ENCODE peak calls at places on chromosomes 11 and 22, in six cellular contexts. N is AG10803, F is endothelial cell, Y is Peyer's patch, P is IMR-90, S is K562. H is an unnamed sample.

GRCh38 chr11:70637949-70638598 is 239.7 kb downstream of the CTTN start:
- DNase-seq in N (no peak), F (no peak), Y (no peak), P (no peak), S (no peak), H (no peak)

GRCh38 chr11:69834811-69835800 is 15.9 kb upstream of the FGF3 start:
- DNase-seq in N (no peak), F (no peak), Y (no peak), P (no peak), S (no peak), H (no peak)

GRCh38 chr11:9580894-9581293 is 7.4 kb downstream of the WEE1 start:
- DNase-seq in N (no peak), F (no peak), Y (no peak), P (no peak), S (no peak), H (no peak)

GRCh38 chr11:106172389-106172991 is 95.0 kb downstream of the AASDHPPT start:
- DNase-seq in N (no peak), F (no peak), Y (no peak), P (no peak), S (no peak), H (no peak)

GRCh38 chr11:66015936-66016792 is 4.4 kb downstream of the CST6 start:
- DNase-seq in N (no peak), F (no peak), Y (no peak), P (no peak), S (no peak), H (no peak)

GRCh38 chr11:66100272-66101037 is 30.4 kb downstream of the PACS1 start:
- DNase-seq in N (no peak), F (no peak), Y (peak; percentile 93), P (no peak), S (no peak), H (no peak)

GRCh38 chr11:16809901-16810668 is 71.6 kb downstream of the C11orf58 start:
- DNase-seq in N (peak; percentile 58), F (no peak), Y (no peak), P (peak; percentile 33), S (no peak), H (no peak)

GRCh38 chr11:61022311-61023085 is 51.0 kb downstream of the CD6 start:
- DNase-seq in N (no peak), F (no peak), Y (no peak), P (no peak), S (no peak), H (no peak)

GRCh38 chr11:443542-444199 is 1.9 kb upstream of the ANO9 start:
- DNase-seq in N (peak; percentile 41), F (no peak), Y (no peak), P (peak; percentile 12), S (no peak), H (no peak)

GRCh38 chr22:41360126-41360525 is 21.6 kb upstream of the TEF start:
- DNase-seq in N (no peak), F (no peak), Y (no peak), P (no peak), S (no peak), H (peak; percentile 43)

GRCh38 chr22:25172153-25172552 is 27.5 kb upstream of the CRYBB3 start:
- DNase-seq in N (no peak), F (no peak), Y (no peak), P (no peak), S (no peak), H (no peak)
- TF ChIP-seq CTCF in N (no peak), F (no peak), Y (peak; percentile 8), P (no peak), S (peak; percentile 44), H (no peak)

DNA sequence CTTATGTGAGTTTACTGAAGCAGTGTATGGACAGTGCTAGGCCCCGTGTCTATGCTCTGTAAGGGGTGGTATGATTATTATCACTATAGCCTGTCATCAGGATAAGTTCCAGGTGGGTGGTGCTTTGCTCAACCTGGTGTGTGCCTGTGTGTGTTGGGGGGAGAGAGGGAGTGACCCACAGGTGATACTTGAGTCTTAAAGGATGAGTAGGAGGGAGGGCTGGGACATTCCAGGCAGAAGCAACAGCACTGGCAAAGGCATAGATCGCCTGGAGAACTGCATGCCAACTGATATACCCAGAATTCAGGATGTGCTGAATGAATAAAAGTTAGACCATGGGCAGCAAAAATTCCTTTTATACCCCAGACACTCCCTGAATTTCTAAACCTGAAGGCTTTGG is 4.5 kb downstream of the KIAA1671 start:
- DNase-seq in N (no peak), F (no peak), Y (no peak), P (no peak), S (no peak), H (no peak)
- TF ChIP-seq CTCF in N (no peak), F (no peak), Y (no peak), P (no peak), S (no peak), H (no peak)

GRCh38 chr11:125394306-125394705 is 101.8 kb downstream of the FEZ1 start:
- DNase-seq in N (no peak), F (no peak), Y (no peak), P (no peak), S (no peak), H (no peak)

GRCh38 chr11:125397421-125397820 is 98.6 kb downstream of the FEZ1 start:
- DNase-seq in N (no peak), F (no peak), Y (no peak), P (no peak), S (no peak), H (no peak)

GRCh38 chr11:125389339-125390166 is 106.5 kb downstream of the FEZ1 start:
- DNase-seq in N (no peak), F (no peak), Y (no peak), P (no peak), S (no peak), H (no peak)

GRCh38 chr11:125390949-125391348 is 105.1 kb downstream of the FEZ1 start:
- DNase-seq in N (peak; percentile 81), F (no peak), Y (no peak), P (peak; percentile 70), S (no peak), H (no peak)

GRCh38 chr11:125393331-125393730 is 102.7 kb downstream of the FEZ1 start:
- DNase-seq in N (no peak), F (no peak), Y (no peak), P (no peak), S (peak; percentile 25), H (no peak)
- TF ChIP-seq CTCF in N (no peak), F (no peak), Y (no peak), P (no peak), S (peak; percentile 34), H (no peak)

GRCh38 chr22:22109693-22110466 is 127.3 kb upstream of the TOP3B start:
- DNase-seq in N (no peak), F (no peak), Y (no peak), P (no peak), S (peak; percentile 82), H (no peak)
- TF ChIP-seq CTCF in N (no peak), F (peak; percentile 24), Y (no peak), P (no peak), S (no peak), H (no peak)

GRCh38 chr22:50326959-50327710 is at the start of gene DENND6B:
- DNase-seq in N (peak; percentile 74), F (peak; percentile 85), Y (peak; percentile 73), P (peak; percentile 69), S (peak; percentile 82), H (peak; percentile 89)
- TF ChIP-seq CTCF in N (no peak), F (peak; percentile 50), Y (peak; percentile 37), P (peak; percentile 84), S (peak; percentile 54), H (no peak)